ENCODE peak calls at places on chromosome 6, in ten cellular contexts. One of them, this sample, is unnamed.

GRCh38 chr6:156154896-156155295 is 622.3 kb upstream of the ARID1B start:
- DNase-seq in IMR-90: peak
- DNase-seq in mucosa of descending colon: no peak
- DNase-seq in lung: no peak
- DNase-seq in pancreas: no peak
- DNase-seq in AG04450: no peak
- DNase-seq in D341Med: no peak
- DNase-seq in activated gamma-delta T cell treated with anti-CD3 and anti-CD28 coated beads, Interleukin-2, amount 50 U/mL, for 16 hours: no peak
- DNase-seq in posterior cingulate gyrus: no peak
- DNase-seq in choroid plexus epithelial cell: no peak
- DNase-seq in this sample: no peak

GRCh38 chr6:108635505-108636226 is 74.9 kb downstream of the FOXO3 start:
- DNase-seq in IMR-90: no peak
- DNase-seq in mucosa of descending colon: no peak
- DNase-seq in lung: peak
- DNase-seq in pancreas: no peak
- DNase-seq in AG04450: no peak
- DNase-seq in D341Med: peak
- DNase-seq in activated gamma-delta T cell treated with anti-CD3 and anti-CD28 coated beads, Interleukin-2, amount 50 U/mL, for 16 hours: peak
- DNase-seq in posterior cingulate gyrus: no peak
- DNase-seq in choroid plexus epithelial cell: no peak
- DNase-seq in this sample: no peak

GRCh38 chr6:27297857-27298730 is 14.0 kb downstream of the POM121L2 start:
- DNase-seq in IMR-90: peak
- DNase-seq in mucosa of descending colon: no peak
- DNase-seq in lung: no peak
- DNase-seq in pancreas: no peak
- DNase-seq in AG04450: no peak
- DNase-seq in D341Med: no peak
- DNase-seq in activated gamma-delta T cell treated with anti-CD3 and anti-CD28 coated beads, Interleukin-2, amount 50 U/mL, for 16 hours: no peak
- DNase-seq in posterior cingulate gyrus: no peak
- DNase-seq in choroid plexus epithelial cell: peak
- DNase-seq in this sample: peak

GRCh38 chr6:142359271-142359960 is 57.6 kb downstream of the ADGRG6 start:
- DNase-seq in IMR-90: no peak
- DNase-seq in mucosa of descending colon: no peak
- DNase-seq in lung: no peak
- DNase-seq in pancreas: no peak
- DNase-seq in AG04450: no peak
- DNase-seq in D341Med: no peak
- DNase-seq in activated gamma-delta T cell treated with anti-CD3 and anti-CD28 coated beads, Interleukin-2, amount 50 U/mL, for 16 hours: no peak
- DNase-seq in posterior cingulate gyrus: no peak
- DNase-seq in choroid plexus epithelial cell: no peak
- DNase-seq in this sample: no peak

GRCh38 chr6:168616807-168617756 is 176.1 kb downstream of the SMOC2 start:
- DNase-seq in IMR-90: no peak
- DNase-seq in mucosa of descending colon: no peak
- DNase-seq in lung: no peak
- DNase-seq in pancreas: no peak
- DNase-seq in AG04450: no peak
- DNase-seq in D341Med: no peak
- DNase-seq in activated gamma-delta T cell treated with anti-CD3 and anti-CD28 coated beads, Interleukin-2, amount 50 U/mL, for 16 hours: no peak
- DNase-seq in posterior cingulate gyrus: peak
- DNase-seq in choroid plexus epithelial cell: peak
- DNase-seq in this sample: peak

GRCh38 chr6:127458817-127459216 is 372 bp downstream of the KIAA0408 start:
- DNase-seq in IMR-90: peak
- DNase-seq in mucosa of descending colon: no peak
- DNase-seq in lung: no peak
- DNase-seq in pancreas: no peak
- DNase-seq in AG04450: no peak
- DNase-seq in D341Med: no peak
- DNase-seq in activated gamma-delta T cell treated with anti-CD3 and anti-CD28 coated beads, Interleukin-2, amount 50 U/mL, for 16 hours: no peak
- DNase-seq in posterior cingulate gyrus: no peak
- DNase-seq in choroid plexus epithelial cell: peak
- DNase-seq in this sample: peak

GRCh38 chr6:138103876-138104275 is 3.3 kb downstream of the PERP start:
- DNase-seq in IMR-90: no peak
- DNase-seq in mucosa of descending colon: no peak
- DNase-seq in lung: no peak
- DNase-seq in pancreas: no peak
- DNase-seq in AG04450: no peak
- DNase-seq in D341Med: no peak
- DNase-seq in activated gamma-delta T cell treated with anti-CD3 and anti-CD28 coated beads, Interleukin-2, amount 50 U/mL, for 16 hours: no peak
- DNase-seq in posterior cingulate gyrus: no peak
- DNase-seq in choroid plexus epithelial cell: no peak
- DNase-seq in this sample: no peak

GRCh38 chr6:20921533-20921932 is 387.3 kb downstream of the CDKAL1 start:
- DNase-seq in IMR-90: peak
- DNase-seq in mucosa of descending colon: no peak
- DNase-seq in lung: no peak
- DNase-seq in pancreas: no peak
- DNase-seq in AG04450: peak
- DNase-seq in D341Med: no peak
- DNase-seq in activated gamma-delta T cell treated with anti-CD3 and anti-CD28 coated beads, Interleukin-2, amount 50 U/mL, for 16 hours: no peak
- DNase-seq in posterior cingulate gyrus: no peak
- DNase-seq in choroid plexus epithelial cell: no peak
- DNase-seq in this sample: peak

GRCh38 chr6:112906737-112907136 is 559.6 kb downstream of the RFPL4B start:
- DNase-seq in IMR-90: peak
- DNase-seq in mucosa of descending colon: no peak
- DNase-seq in lung: no peak
- DNase-seq in pancreas: no peak
- DNase-seq in AG04450: peak
- DNase-seq in D341Med: no peak
- DNase-seq in activated gamma-delta T cell treated with anti-CD3 and anti-CD28 coated beads, Interleukin-2, amount 50 U/mL, for 16 hours: no peak
- DNase-seq in posterior cingulate gyrus: no peak
- DNase-seq in choroid plexus epithelial cell: peak
- DNase-seq in this sample: peak

GRCh38 chr6:78530208-78530607 is 337.1 kb upstream of the IRAK1BP1 start:
- DNase-seq in IMR-90: no peak
- DNase-seq in mucosa of descending colon: no peak
- DNase-seq in lung: no peak
- DNase-seq in pancreas: no peak
- DNase-seq in AG04450: no peak
- DNase-seq in D341Med: no peak
- DNase-seq in activated gamma-delta T cell treated with anti-CD3 and anti-CD28 coated beads, Interleukin-2, amount 50 U/mL, for 16 hours: no peak
- DNase-seq in posterior cingulate gyrus: no peak
- DNase-seq in choroid plexus epithelial cell: no peak
- DNase-seq in this sample: no peak

GRCh38 chr6:163001341-163001740 is 273.6 kb downstream of the PACRG start:
- DNase-seq in IMR-90: no peak
- DNase-seq in mucosa of descending colon: no peak
- DNase-seq in lung: no peak
- DNase-seq in pancreas: no peak
- DNase-seq in AG04450: no peak
- DNase-seq in D341Med: no peak
- DNase-seq in activated gamma-delta T cell treated with anti-CD3 and anti-CD28 coated beads, Interleukin-2, amount 50 U/mL, for 16 hours: no peak
- DNase-seq in posterior cingulate gyrus: no peak
- DNase-seq in choroid plexus epithelial cell: peak
- DNase-seq in this sample: no peak

GRCh38 chr6:70394518-70395300 is 18.6 kb upstream of the FAM135A start:
- DNase-seq in IMR-90: no peak
- DNase-seq in mucosa of descending colon: no peak
- DNase-seq in lung: peak
- DNase-seq in pancreas: peak
- DNase-seq in AG04450: no peak
- DNase-seq in D341Med: no peak
- DNase-seq in activated gamma-delta T cell treated with anti-CD3 and anti-CD28 coated beads, Interleukin-2, amount 50 U/mL, for 16 hours: no peak
- DNase-seq in posterior cingulate gyrus: peak
- DNase-seq in choroid plexus epithelial cell: no peak
- DNase-seq in this sample: no peak

GRCh38 chr6:152184573-152185157 is 377.2 kb downstream of the ESR1 start:
- DNase-seq in IMR-90: no peak
- DNase-seq in mucosa of descending colon: no peak
- DNase-seq in lung: no peak
- DNase-seq in pancreas: no peak
- DNase-seq in AG04450: no peak
- DNase-seq in D341Med: no peak
- DNase-seq in activated gamma-delta T cell treated with anti-CD3 and anti-CD28 coated beads, Interleukin-2, amount 50 U/mL, for 16 hours: no peak
- DNase-seq in posterior cingulate gyrus: no peak
- DNase-seq in choroid plexus epithelial cell: peak
- DNase-seq in this sample: peak

GRCh38 chr6:118306640-118307238 is 241.4 kb upstream of the PLN start:
- DNase-seq in IMR-90: no peak
- DNase-seq in mucosa of descending colon: no peak
- DNase-seq in lung: no peak
- DNase-seq in pancreas: no peak
- DNase-seq in AG04450: no peak
- DNase-seq in D341Med: no peak
- DNase-seq in activated gamma-delta T cell treated with anti-CD3 and anti-CD28 coated beads, Interleukin-2, amount 50 U/mL, for 16 hours: no peak
- DNase-seq in posterior cingulate gyrus: no peak
- DNase-seq in choroid plexus epithelial cell: no peak
- DNase-seq in this sample: no peak

GRCh38 chr6:105993769-105994521 is 92.2 kb upstream of the PRDM1 start:
- DNase-seq in IMR-90: peak
- DNase-seq in mucosa of descending colon: peak
- DNase-seq in lung: no peak
- DNase-seq in pancreas: no peak
- DNase-seq in AG04450: no peak
- DNase-seq in D341Med: peak
- DNase-seq in activated gamma-delta T cell treated with anti-CD3 and anti-CD28 coated beads, Interleukin-2, amount 50 U/mL, for 16 hours: no peak
- DNase-seq in posterior cingulate gyrus: no peak
- DNase-seq in choroid plexus epithelial cell: peak
- DNase-seq in this sample: peak

GRCh38 chr6:56364482-56365313 is 117.3 kb upstream of the COL21A1 start:
- DNase-seq in IMR-90: peak
- DNase-seq in mucosa of descending colon: no peak
- DNase-seq in lung: no peak
- DNase-seq in pancreas: no peak
- DNase-seq in AG04450: no peak
- DNase-seq in D341Med: no peak
- DNase-seq in activated gamma-delta T cell treated with anti-CD3 and anti-CD28 coated beads, Interleukin-2, amount 50 U/mL, for 16 hours: no peak
- DNase-seq in posterior cingulate gyrus: no peak
- DNase-seq in choroid plexus epithelial cell: peak
- DNase-seq in this sample: peak

GRCh38 chr6:157953580-157954091 is 28.0 kb upstream of the SYNJ2 start:
- DNase-seq in IMR-90: no peak
- DNase-seq in mucosa of descending colon: peak
- DNase-seq in lung: no peak
- DNase-seq in pancreas: no peak
- DNase-seq in AG04450: no peak
- DNase-seq in D341Med: no peak
- DNase-seq in activated gamma-delta T cell treated with anti-CD3 and anti-CD28 coated beads, Interleukin-2, amount 50 U/mL, for 16 hours: no peak
- DNase-seq in posterior cingulate gyrus: no peak
- DNase-seq in choroid plexus epithelial cell: no peak
- DNase-seq in this sample: peak

GRCh38 chr6:24099181-24099580 is 26.8 kb upstream of the NRSN1 start:
- DNase-seq in IMR-90: no peak
- DNase-seq in mucosa of descending colon: no peak
- DNase-seq in lung: no peak
- DNase-seq in pancreas: no peak
- DNase-seq in AG04450: no peak
- DNase-seq in D341Med: no peak
- DNase-seq in activated gamma-delta T cell treated with anti-CD3 and anti-CD28 coated beads, Interleukin-2, amount 50 U/mL, for 16 hours: no peak
- DNase-seq in posterior cingulate gyrus: no peak
- DNase-seq in choroid plexus epithelial cell: no peak
- DNase-seq in this sample: no peak

GRCh38 chr6:141105481-141105880 is 1027.2 kb upstream of the GJE1 start:
- DNase-seq in IMR-90: peak
- DNase-seq in mucosa of descending colon: no peak
- DNase-seq in lung: no peak
- DNase-seq in pancreas: no peak
- DNase-seq in AG04450: no peak
- DNase-seq in D341Med: peak
- DNase-seq in activated gamma-delta T cell treated with anti-CD3 and anti-CD28 coated beads, Interleukin-2, amount 50 U/mL, for 16 hours: no peak
- DNase-seq in posterior cingulate gyrus: no peak
- DNase-seq in choroid plexus epithelial cell: peak
- DNase-seq in this sample: peak

GRCh38 chr6:75727206-75727605 is 21.8 kb upstream of the MYO6 start:
- DNase-seq in IMR-90: no peak
- DNase-seq in mucosa of descending colon: no peak
- DNase-seq in lung: no peak
- DNase-seq in pancreas: no peak
- DNase-seq in AG04450: no peak
- DNase-seq in D341Med: no peak
- DNase-seq in activated gamma-delta T cell treated with anti-CD3 and anti-CD28 coated beads, Interleukin-2, amount 50 U/mL, for 16 hours: no peak
- DNase-seq in posterior cingulate gyrus: no peak
- DNase-seq in choroid plexus epithelial cell: no peak
- DNase-seq in this sample: no peak

GRCh38 chr6:123030292-123030691 is 34.3 kb downstream of the CLVS2 start:
- DNase-seq in IMR-90: no peak
- DNase-seq in mucosa of descending colon: no peak
- DNase-seq in lung: no peak
- DNase-seq in pancreas: no peak
- DNase-seq in AG04450: no peak
- DNase-seq in D341Med: no peak
- DNase-seq in activated gamma-delta T cell treated with anti-CD3 and anti-CD28 coated beads, Interleukin-2, amount 50 U/mL, for 16 hours: no peak
- DNase-seq in posterior cingulate gyrus: no peak
- DNase-seq in choroid plexus epithelial cell: peak
- DNase-seq in this sample: peak

GRCh38 chr6:158718431-158719126 is 68.7 kb downstream of the SYTL3 start:
- DNase-seq in IMR-90: no peak
- DNase-seq in mucosa of descending colon: peak
- DNase-seq in lung: no peak
- DNase-seq in pancreas: peak
- DNase-seq in AG04450: no peak
- DNase-seq in D341Med: no peak
- DNase-seq in activated gamma-delta T cell treated with anti-CD3 and anti-CD28 coated beads, Interleukin-2, amount 50 U/mL, for 16 hours: no peak
- DNase-seq in posterior cingulate gyrus: no peak
- DNase-seq in choroid plexus epithelial cell: peak
- DNase-seq in this sample: peak